ENCODE peak calls at places on chromosomes 1 and 21, in six cellular contexts. N is GM12891, Z is H1, C is HepG2, K is K562, U is GM12878. B is an unnamed sample.

GRCh38 chr1:78497196-78497595 is 6.4 kb downstream of the PTGFR start:
- DNase-seq in N (no peak), Z (no peak), C (no peak), K (no peak), U (no peak), B (no peak)

GRCh38 chr1:76541618-76542017 is 325.7 kb upstream of the ST6GALNAC5 start:
- DNase-seq in N (no peak), Z (no peak), C (no peak), K (no peak), U (no peak), B (no peak)

GRCh38 chr1:110482662-110483307 is 31.8 kb downstream of the PROK1 start:
- DNase-seq in N (no peak), Z (no peak), C (no peak), K (no peak), U (no peak), B (no peak)

GRCh38 chr21:17119466-17120297 is 393.2 kb upstream of the CXADR start:
- DNase-seq in N (no peak), Z (peak; percentile 21), C (no peak), K (no peak), U (no peak), B (no peak)

GRCh38 chr1:54474500-54475235 is 68.5 kb upstream of the SSBP3 start:
- DNase-seq in N (no peak), Z (no peak), C (no peak), K (peak; percentile 94), U (no peak), B (no peak)

GRCh38 chr1:244065063-244065788 is 14.1 kb downstream of the ZBTB18 start:
- DNase-seq in N (no peak), Z (no peak), C (peak; percentile 37), K (no peak), U (no peak), B (no peak)

GRCh38 chr1:219293440-219293839 is 119.8 kb downstream of the LYPLAL1 start:
- DNase-seq in N (no peak), Z (no peak), C (no peak), K (no peak), U (no peak), B (no peak)

GRCh38 chr1:180026556-180026955 is 71.9 kb downstream of the CEP350 start:
- DNase-seq in N (no peak), Z (no peak), C (no peak), K (no peak), U (no peak), B (no peak)

GRCh38 chr1:119554188-119554587 is 47.2 kb downstream of the HSD3B1 start:
- DNase-seq in N (no peak), Z (no peak), C (no peak), K (no peak), U (no peak), B (no peak)

GRCh38 chr21:46274797-46275390 is 10.5 kb downstream of the MCM3AP start:
- DNase-seq in N (no peak), Z (no peak), C (no peak), K (no peak), U (no peak), B (no peak)

GRCh38 chr1:182674346-182675246 is 9.8 kb downstream of the RGS8 start:
- DNase-seq in N (no peak), Z (no peak), C (no peak), K (no peak), U (no peak), B (no peak)

GRCh38 chr21:33265664-33266049 is 510 bp upstream of the IL10RB start:
- DNase-seq in N (no peak), Z (no peak), C (no peak), K (no peak), U (peak; percentile 68), B (no peak)

GRCh38 chr1:167252986-167253385 is 32.3 kb downstream of the POU2F1 start:
- DNase-seq in N (no peak), Z (no peak), C (no peak), K (no peak), U (no peak), B (no peak)

GRCh38 chr1:7550261-7550850 is 220.7 kb upstream of the VAMP3 start:
- DNase-seq in N (no peak), Z (peak; percentile 23), C (no peak), K (no peak), U (no peak), B (no peak)

GRCh38 chr1:248752119-248752931 is 3.2 kb downstream of the LYPD8 start:
- DNase-seq in N (no peak), Z (no peak), C (peak; percentile 30), K (no peak), U (no peak), B (no peak)

GRCh38 chr1:17059391-17060128 is 5.7 kb upstream of the SDHB start:
- DNase-seq in N (no peak), Z (peak; percentile 77), C (peak; percentile 55), K (peak; percentile 67), U (peak; percentile 30), B (peak; percentile 45)

GRCh38 chr1:40717960-40718359 is 26.5 kb downstream of the NFYC start:
- DNase-seq in N (no peak), Z (no peak), C (no peak), K (no peak), U (no peak), B (no peak)

GRCh38 chr1:68175621-68176398 is 56.5 kb downstream of the WLS start:
- DNase-seq in N (no peak), Z (no peak), C (no peak), K (no peak), U (no peak), B (no peak)

GRCh38 chr21:16072692-16073091 is 342.9 kb downstream of the USP25 start:
- DNase-seq in N (no peak), Z (no peak), C (no peak), K (no peak), U (no peak), B (no peak)

GRCh38 chr1:227764019-227764391 is 28.8 kb downstream of the SNAP47 start:
- DNase-seq in N (no peak), Z (peak; percentile 58), C (no peak), K (no peak), U (no peak), B (no peak)

GRCh38 chr1:234986750-234987414 is 141.8 kb downstream of the TOMM20 start:
- DNase-seq in N (no peak), Z (no peak), C (peak; percentile 77), K (no peak), U (no peak), B (no peak)

GRCh38 chr1:101344745-101345144 is 107.9 kb downstream of the S1PR1 start:
- DNase-seq in N (no peak), Z (no peak), C (no peak), K (no peak), U (no peak), B (no peak)

GRCh38 chr1:150576367-150576711 is 3.1 kb downstream of the MCL1 start:
- DNase-seq in N (no peak), Z (no peak), C (no peak), K (no peak), U (no peak), B (no peak)

GRCh38 chr1:150574260-150575071 is 4.9 kb downstream of the MCL1 start:
- DNase-seq in N (no peak), Z (no peak), C (no peak), K (peak; percentile 9), U (no peak), B (no peak)

GRCh38 chr1:150575518-150576366 is 3.7 kb downstream of the MCL1 start:
- DNase-seq in N (no peak), Z (no peak), C (no peak), K (peak; percentile 8), U (no peak), B (no peak)

GRCh38 chr1:150575072-150575489 is 4.3 kb downstream of the MCL1 start:
- DNase-seq in N (no peak), Z (no peak), C (no peak), K (no peak), U (no peak), B (no peak)

GRCh38 chr1:150572918-150573647 is 6.3 kb downstream of the MCL1 start:
- DNase-seq in N (no peak), Z (no peak), C (no peak), K (no peak), U (no peak), B (no peak)
- TF ChIP-seq POLR2A in N (peak; percentile 83), Z (peak; percentile 72), C (peak; percentile 67), K (peak; percentile 16), U (peak; percentile 67), B (peak; percentile 62)

GRCh38 chr21:25369524-25370300 is 237.6 kb downstream of the MRPL39 start:
- DNase-seq in N (no peak), Z (no peak), C (no peak), K (no peak), U (no peak), B (no peak)

GRCh38 chr21:25371831-25372434 is 235.3 kb downstream of the MRPL39 start:
- DNase-seq in N (no peak), Z (no peak), C (no peak), K (no peak), U (no peak), B (no peak)

GRCh38 chr21:25368531-25368930 is 238.8 kb downstream of the MRPL39 start:
- DNase-seq in N (no peak), Z (no peak), C (no peak), K (no peak), U (no peak), B (no peak)

GRCh38 chr21:25373126-25374082 is 233.9 kb downstream of the MRPL39 start:
- DNase-seq in N (no peak), Z (no peak), C (no peak), K (no peak), U (no peak), B (no peak)

GRCh38 chr21:25370311-25370744 is 237.0 kb downstream of the MRPL39 start:
- DNase-seq in N (no peak), Z (no peak), C (no peak), K (no peak), U (no peak), B (no peak)
- TF ChIP-seq TAF1 in N (no peak), Z (no peak), C (no peak), K (no peak), U (no peak), B (no peak)

GRCh38 chr1:205812878-205813754 is at the start of gene SLC41A1:
- DNase-seq in N (peak; percentile 75), Z (peak; percentile 74), C (peak; percentile 68), K (peak; percentile 100), U (peak; percentile 63), B (peak; percentile 91)
- TF ChIP-seq POLR2A in N (no peak), Z (peak; percentile 50), C (no peak), K (peak; percentile 68), U (peak; percentile 46), B (no peak)

GRCh38 chr1:199404191-199404590 is 623.3 kb upstream of the NR5A2 start:
- DNase-seq in N (no peak), Z (no peak), C (no peak), K (peak; percentile 21), U (no peak), B (no peak)
- TF ChIP-seq TAF1 in N (no peak), Z (no peak), C (no peak), K (no peak), U (no peak), B (no peak)

GRCh38 chr1:156510709-156511108 is 10.1 kb upstream of the MEF2D start:
- DNase-seq in N (no peak), Z (no peak), C (no peak), K (no peak), U (no peak), B (no peak)
- TF ChIP-seq POLR2A in N (no peak), Z (no peak), C (no peak), K (no peak), U (no peak), B (no peak)